ENCODE peak calls at places on chromosomes 12 and 14, in nine cellular contexts. Y is type B pancreatic cell; I is GM20000; C is RWPE1; B is keratinocyte; W is AG08396; H is lower lobe of right lung; U is stimulated activated CD8-positive, alpha-beta memory T cell treated with anti-CD3 and anti-CD28 coated beads, Interleukin-2, amount 100 ng/mL, for 1 hour; J is foreskin fibroblast. D is an unnamed sample.

GRCh38 chr14:54252072-54252730 is 144.6 kb upstream of the CDKN3 start:
- DNase-seq in Y (no peak), I (no peak), C (peak; percentile 82), B (peak; percentile 79), W (peak; percentile 58), H (no peak), U (no peak), J (peak; percentile 60), D (no peak)

GRCh38 chr14:69629225-69630127 is 18.1 kb downstream of the SUSD6 start:
- DNase-seq in Y (no peak), I (peak; percentile 47), C (no peak), B (no peak), W (no peak), H (no peak), U (no peak), J (no peak), D (no peak)

GRCh38 chr14:71324767-71325272 is 417.6 kb downstream of the PCNX1 start:
- DNase-seq in Y (no peak), I (peak; percentile 49), C (no peak), B (no peak), W (no peak), H (no peak), U (no peak), J (no peak), D (no peak)

GRCh38 chr12:32296541-32296940 is 102.8 kb upstream of the FGD4 start:
- DNase-seq in Y (no peak), I (no peak), C (no peak), B (no peak), W (no peak), H (no peak), U (no peak), J (no peak), D (no peak)

GRCh38 chr14:85471744-85472143 is 58.2 kb upstream of the FLRT2 start:
- DNase-seq in Y (no peak), I (no peak), C (peak; percentile 49), B (peak; percentile 9), W (peak; percentile 60), H (no peak), U (no peak), J (peak; percentile 93), D (no peak)

GRCh38 chr12:105257321-105257728 is 21.4 kb upstream of the APPL2 start:
- DNase-seq in Y (no peak), I (no peak), C (peak; percentile 61), B (peak; percentile 40), W (peak; percentile 56), H (no peak), U (no peak), J (peak; percentile 80), D (no peak)

GRCh38 chr12:57234571-57235011 is 5.1 kb downstream of the SHMT2 start:
- DNase-seq in Y (no peak), I (no peak), C (no peak), B (no peak), W (no peak), H (peak; percentile 30), U (no peak), J (no peak), D (no peak)

GRCh38 chr12:87813476-87814234 is 215.5 kb downstream of the C12orf50 start:
- DNase-seq in Y (no peak), I (no peak), C (peak; percentile 46), B (peak; percentile 15), W (peak; percentile 15), H (no peak), U (no peak), J (no peak), D (no peak)

GRCh38 chr12:91819132-91819447 is 326.6 kb downstream of the BTG1 start:
- DNase-seq in Y (no peak), I (no peak), C (no peak), B (no peak), W (no peak), H (no peak), U (no peak), J (peak; percentile 14), D (no peak)

GRCh38 chr12:6462234-6462995 is 8.1 kb downstream of the VAMP1 start:
- DNase-seq in Y (no peak), I (no peak), C (no peak), B (no peak), W (no peak), H (no peak), U (no peak), J (no peak), D (no peak)

GRCh38 chr12:124389537-124390441 is 94.9 kb downstream of the RFLNA start:
- DNase-seq in Y (no peak), I (no peak), C (no peak), B (no peak), W (no peak), H (no peak), U (no peak), J (no peak), D (no peak)

GRCh38 chr14:101595887-101596721 is 34.8 kb downstream of the DIO3 start:
- DNase-seq in Y (no peak), I (no peak), C (no peak), B (no peak), W (no peak), H (no peak), U (no peak), J (no peak), D (no peak)

GRCh38 chr12:108856428-108857157 is 790 bp downstream of the SSH1 start:
- DNase-seq in Y (no peak), I (peak; percentile 32), C (no peak), B (no peak), W (peak; percentile 44), H (peak; percentile 85), U (peak; percentile 20), J (peak; percentile 74), D (no peak)

GRCh38 chr14:77979666-77980351 is 179.9 kb downstream of the ADCK1 start:
- DNase-seq in Y (peak; percentile 65), I (no peak), C (no peak), B (no peak), W (no peak), H (no peak), U (no peak), J (no peak), D (no peak)

GRCh38 chr14:90611936-90612335 is 204.3 kb downstream of the TTC7B start:
- DNase-seq in Y (no peak), I (no peak), C (no peak), B (no peak), W (no peak), H (no peak), U (no peak), J (no peak), D (no peak)

GRCh38 chr12:92547906-92548305 is 154.9 kb upstream of the PLEKHG7 start:
- DNase-seq in Y (no peak), I (no peak), C (no peak), B (no peak), W (no peak), H (no peak), U (no peak), J (no peak), D (no peak)

GRCh38 chr12:120362516-120363273 is 6.3 kb downstream of the MSI1 start:
- DNase-seq in Y (no peak), I (no peak), C (no peak), B (no peak), W (no peak), H (no peak), U (no peak), J (no peak), D (no peak)

GRCh38 chr12:9727813-9728212 is 5.1 kb downstream of the CLECL1 start:
- DNase-seq in Y (no peak), I (no peak), C (no peak), B (no peak), W (no peak), H (no peak), U (no peak), J (no peak), D (no peak)

GRCh38 chr14:30333934-30334333 is 225.0 kb upstream of the G2E3 start:
- DNase-seq in Y (no peak), I (no peak), C (no peak), B (no peak), W (no peak), H (no peak), U (no peak), J (no peak), D (no peak)

GRCh38 chr14:53845813-53846693 is 110.6 kb downstream of the BMP4 start:
- DNase-seq in Y (no peak), I (no peak), C (no peak), B (no peak), W (no peak), H (no peak), U (no peak), J (no peak), D (no peak)

GRCh38 chr14:100827140-100827517 is 1.2 kb downstream of the MEG3 start:
- DNase-seq in Y (no peak), I (no peak), C (no peak), B (no peak), W (peak; percentile 64), H (no peak), U (no peak), J (no peak), D (no peak)

GRCh38 chr12:5124401-5124800 is 80.7 kb downstream of the KCNA5 start:
- DNase-seq in Y (no peak), I (no peak), C (no peak), B (no peak), W (no peak), H (no peak), U (no peak), J (no peak), D (no peak)

GRCh38 chr12:88876867-88877266 is 296.6 kb upstream of the KITLG start:
- DNase-seq in Y (no peak), I (no peak), C (no peak), B (no peak), W (no peak), H (no peak), U (no peak), J (peak; percentile 40), D (no peak)